ENCODE peak calls at places on chromosomes 2 and 18, in eight cellular contexts. One of them, this sample, is unnamed.

GRCh38 chr2:143742631-143743030 is 613.4 kb downstream of the ARHGAP15 start:
- DNase-seq in endodermal cell: no peak
- DNase-seq in adrenal gland: no peak
- DNase-seq in sigmoid colon: no peak
- DNase-seq in hepatocyte: no peak
- DNase-seq in retinal pigment epithelial cell: no peak
- DNase-seq in Peyer's patch: no peak
- DNase-seq in fibroblast of mammary gland: peak
- DNase-seq in this sample: no peak

GRCh38 chr2:226701052-226701451 is 98.6 kb downstream of the IRS1 start:
- DNase-seq in endodermal cell: no peak
- DNase-seq in adrenal gland: no peak
- DNase-seq in sigmoid colon: no peak
- DNase-seq in hepatocyte: peak
- DNase-seq in retinal pigment epithelial cell: no peak
- DNase-seq in Peyer's patch: no peak
- DNase-seq in fibroblast of mammary gland: peak
- DNase-seq in this sample: peak

GRCh38 chr18:48784654-48785053 is 166.1 kb downstream of the SMAD7 start:
- DNase-seq in endodermal cell: no peak
- DNase-seq in adrenal gland: no peak
- DNase-seq in sigmoid colon: peak
- DNase-seq in hepatocyte: no peak
- DNase-seq in retinal pigment epithelial cell: no peak
- DNase-seq in Peyer's patch: no peak
- DNase-seq in fibroblast of mammary gland: no peak
- DNase-seq in this sample: no peak

GRCh38 chr18:68564961-68565360 is 149.9 kb downstream of the TMX3 start:
- DNase-seq in endodermal cell: no peak
- DNase-seq in adrenal gland: no peak
- DNase-seq in sigmoid colon: no peak
- DNase-seq in hepatocyte: no peak
- DNase-seq in retinal pigment epithelial cell: no peak
- DNase-seq in Peyer's patch: no peak
- DNase-seq in fibroblast of mammary gland: peak
- DNase-seq in this sample: peak

GRCh38 chr2:48592067-48592466 is 25.6 kb upstream of the GTF2A1L start:
- DNase-seq in endodermal cell: no peak
- DNase-seq in adrenal gland: no peak
- DNase-seq in sigmoid colon: no peak
- DNase-seq in hepatocyte: no peak
- DNase-seq in retinal pigment epithelial cell: no peak
- DNase-seq in Peyer's patch: no peak
- DNase-seq in fibroblast of mammary gland: no peak
- DNase-seq in this sample: no peak

GRCh38 chr2:30738141-30738911 is 68.9 kb downstream of the CAPN13 start:
- DNase-seq in endodermal cell: peak
- DNase-seq in adrenal gland: no peak
- DNase-seq in sigmoid colon: peak
- DNase-seq in hepatocyte: no peak
- DNase-seq in retinal pigment epithelial cell: no peak
- DNase-seq in Peyer's patch: peak
- DNase-seq in fibroblast of mammary gland: no peak
- DNase-seq in this sample: no peak

GRCh38 chr18:8825273-8825672 is 119.9 kb downstream of the MTCL1 start:
- DNase-seq in endodermal cell: no peak
- DNase-seq in adrenal gland: no peak
- DNase-seq in sigmoid colon: no peak
- DNase-seq in hepatocyte: no peak
- DNase-seq in retinal pigment epithelial cell: no peak
- DNase-seq in Peyer's patch: no peak
- DNase-seq in fibroblast of mammary gland: no peak
- DNase-seq in this sample: no peak

GRCh38 chr18:52046842-52047241 is 293.2 kb upstream of the DCC start:
- DNase-seq in endodermal cell: no peak
- DNase-seq in adrenal gland: no peak
- DNase-seq in sigmoid colon: no peak
- DNase-seq in hepatocyte: no peak
- DNase-seq in retinal pigment epithelial cell: no peak
- DNase-seq in Peyer's patch: no peak
- DNase-seq in fibroblast of mammary gland: no peak
- DNase-seq in this sample: no peak

GRCh38 chr2:28155627-28156026 is 237.0 kb upstream of the FOSL2 start:
- DNase-seq in endodermal cell: peak
- DNase-seq in adrenal gland: no peak
- DNase-seq in sigmoid colon: no peak
- DNase-seq in hepatocyte: peak
- DNase-seq in retinal pigment epithelial cell: no peak
- DNase-seq in Peyer's patch: peak
- DNase-seq in fibroblast of mammary gland: peak
- DNase-seq in this sample: peak

GRCh38 chr2:149741646-149742045 is 154.1 kb upstream of the MMADHC start:
- DNase-seq in endodermal cell: no peak
- DNase-seq in adrenal gland: no peak
- DNase-seq in sigmoid colon: no peak
- DNase-seq in hepatocyte: no peak
- DNase-seq in retinal pigment epithelial cell: peak
- DNase-seq in Peyer's patch: no peak
- DNase-seq in fibroblast of mammary gland: peak
- DNase-seq in this sample: peak

GRCh38 chr2:209602259-209602658 is 169.4 kb upstream of the UNC80 start:
- DNase-seq in endodermal cell: no peak
- DNase-seq in adrenal gland: no peak
- DNase-seq in sigmoid colon: no peak
- DNase-seq in hepatocyte: no peak
- DNase-seq in retinal pigment epithelial cell: no peak
- DNase-seq in Peyer's patch: no peak
- DNase-seq in fibroblast of mammary gland: no peak
- DNase-seq in this sample: no peak

GRCh38 chr2:18749912-18750526 is 160.7 kb upstream of the NT5C1B start:
- DNase-seq in endodermal cell: peak
- DNase-seq in adrenal gland: peak
- DNase-seq in sigmoid colon: peak
- DNase-seq in hepatocyte: peak
- DNase-seq in retinal pigment epithelial cell: no peak
- DNase-seq in Peyer's patch: peak
- DNase-seq in fibroblast of mammary gland: peak
- DNase-seq in this sample: peak

GRCh38 chr18:57057890-57058289 is 89.0 kb upstream of the BOD1L2 start:
- DNase-seq in endodermal cell: no peak
- DNase-seq in adrenal gland: no peak
- DNase-seq in sigmoid colon: no peak
- DNase-seq in hepatocyte: no peak
- DNase-seq in retinal pigment epithelial cell: no peak
- DNase-seq in Peyer's patch: no peak
- DNase-seq in fibroblast of mammary gland: no peak
- DNase-seq in this sample: no peak

GRCh38 chr2:145729993-145730770 is 1210.3 kb upstream of the ZEB2 start:
- DNase-seq in endodermal cell: no peak
- DNase-seq in adrenal gland: no peak
- DNase-seq in sigmoid colon: no peak
- DNase-seq in hepatocyte: no peak
- DNase-seq in retinal pigment epithelial cell: no peak
- DNase-seq in Peyer's patch: no peak
- DNase-seq in fibroblast of mammary gland: no peak
- DNase-seq in this sample: no peak

GRCh38 chr2:10048501-10049171 is 5.3 kb downstream of the KLF11 start:
- DNase-seq in endodermal cell: peak
- DNase-seq in adrenal gland: no peak
- DNase-seq in sigmoid colon: no peak
- DNase-seq in hepatocyte: peak
- DNase-seq in retinal pigment epithelial cell: no peak
- DNase-seq in Peyer's patch: no peak
- DNase-seq in fibroblast of mammary gland: peak
- DNase-seq in this sample: peak

GRCh38 chr2:113084249-113085000 is 16.7 kb downstream of the IL1F10 start:
- DNase-seq in endodermal cell: no peak
- DNase-seq in adrenal gland: no peak
- DNase-seq in sigmoid colon: no peak
- DNase-seq in hepatocyte: no peak
- DNase-seq in retinal pigment epithelial cell: no peak
- DNase-seq in Peyer's patch: no peak
- DNase-seq in fibroblast of mammary gland: peak
- DNase-seq in this sample: peak

GRCh38 chr18:43661570-43661969 is 384.3 kb upstream of the SYT4 start:
- DNase-seq in endodermal cell: peak
- DNase-seq in adrenal gland: no peak
- DNase-seq in sigmoid colon: no peak
- DNase-seq in hepatocyte: peak
- DNase-seq in retinal pigment epithelial cell: peak
- DNase-seq in Peyer's patch: no peak
- DNase-seq in fibroblast of mammary gland: peak
- DNase-seq in this sample: peak

GRCh38 chr2:237590272-237591020 is at the start of gene RAB17:
- DNase-seq in endodermal cell: peak
- DNase-seq in adrenal gland: no peak
- DNase-seq in sigmoid colon: no peak
- DNase-seq in hepatocyte: peak
- DNase-seq in retinal pigment epithelial cell: no peak
- DNase-seq in Peyer's patch: peak
- DNase-seq in fibroblast of mammary gland: no peak
- DNase-seq in this sample: peak

GRCh38 chr2:64655873-64656272 is 2.2 kb upstream of the SERTAD2 start:
- DNase-seq in endodermal cell: no peak
- DNase-seq in adrenal gland: no peak
- DNase-seq in sigmoid colon: no peak
- DNase-seq in hepatocyte: no peak
- DNase-seq in retinal pigment epithelial cell: no peak
- DNase-seq in Peyer's patch: no peak
- DNase-seq in fibroblast of mammary gland: no peak
- DNase-seq in this sample: no peak

GRCh38 chr2:106534471-106534870 is 47.3 kb downstream of the CD8B2 start:
- DNase-seq in endodermal cell: no peak
- DNase-seq in adrenal gland: no peak
- DNase-seq in sigmoid colon: no peak
- DNase-seq in hepatocyte: no peak
- DNase-seq in retinal pigment epithelial cell: no peak
- DNase-seq in Peyer's patch: no peak
- DNase-seq in fibroblast of mammary gland: no peak
- DNase-seq in this sample: no peak

GRCh38 chr2:119174216-119174992 is 15.9 kb upstream of the C1QL2 start:
- DNase-seq in endodermal cell: peak
- DNase-seq in adrenal gland: peak
- DNase-seq in sigmoid colon: no peak
- DNase-seq in hepatocyte: peak
- DNase-seq in retinal pigment epithelial cell: no peak
- DNase-seq in Peyer's patch: peak
- DNase-seq in fibroblast of mammary gland: peak
- DNase-seq in this sample: peak

GRCh38 chr18:48796491-48797205 is 154.1 kb downstream of the SMAD7 start:
- DNase-seq in endodermal cell: peak
- DNase-seq in adrenal gland: no peak
- DNase-seq in sigmoid colon: peak
- DNase-seq in hepatocyte: no peak
- DNase-seq in retinal pigment epithelial cell: no peak
- DNase-seq in Peyer's patch: peak
- DNase-seq in fibroblast of mammary gland: no peak
- DNase-seq in this sample: no peak

GRCh38 chr2:85741211-85741610 is 12.6 kb upstream of the ATOH8 start:
- DNase-seq in endodermal cell: no peak
- DNase-seq in adrenal gland: no peak
- DNase-seq in sigmoid colon: no peak
- DNase-seq in hepatocyte: no peak
- DNase-seq in retinal pigment epithelial cell: no peak
- DNase-seq in Peyer's patch: no peak
- DNase-seq in fibroblast of mammary gland: no peak
- DNase-seq in this sample: no peak

GRCh38 chr18:61602836-61603235 is 269.6 kb downstream of the CDH20 start:
- DNase-seq in endodermal cell: no peak
- DNase-seq in adrenal gland: no peak
- DNase-seq in sigmoid colon: no peak
- DNase-seq in hepatocyte: no peak
- DNase-seq in retinal pigment epithelial cell: no peak
- DNase-seq in Peyer's patch: no peak
- DNase-seq in fibroblast of mammary gland: peak
- DNase-seq in this sample: no peak

GRCh38 chr18:46542545-46542944 is 114.5 kb downstream of the LOXHD1 start:
- DNase-seq in endodermal cell: peak
- DNase-seq in adrenal gland: no peak
- DNase-seq in sigmoid colon: no peak
- DNase-seq in hepatocyte: peak
- DNase-seq in retinal pigment epithelial cell: no peak
- DNase-seq in Peyer's patch: no peak
- DNase-seq in fibroblast of mammary gland: peak
- DNase-seq in this sample: peak

GRCh38 chr18:61551586-61551985 is 218.4 kb downstream of the CDH20 start:
- DNase-seq in endodermal cell: peak
- DNase-seq in adrenal gland: peak
- DNase-seq in sigmoid colon: no peak
- DNase-seq in hepatocyte: peak
- DNase-seq in retinal pigment epithelial cell: peak
- DNase-seq in Peyer's patch: peak
- DNase-seq in fibroblast of mammary gland: peak
- DNase-seq in this sample: peak

GRCh38 chr2:43846140-43846793 is 7.5 kb downstream of the ABCG8 start:
- DNase-seq in endodermal cell: peak
- DNase-seq in adrenal gland: no peak
- DNase-seq in sigmoid colon: no peak
- DNase-seq in hepatocyte: no peak
- DNase-seq in retinal pigment epithelial cell: no peak
- DNase-seq in Peyer's patch: no peak
- DNase-seq in fibroblast of mammary gland: no peak
- DNase-seq in this sample: no peak

GRCh38 chr2:37886745-37887144 is 38.3 kb upstream of the RMDN2 start:
- DNase-seq in endodermal cell: no peak
- DNase-seq in adrenal gland: no peak
- DNase-seq in sigmoid colon: no peak
- DNase-seq in hepatocyte: no peak
- DNase-seq in retinal pigment epithelial cell: no peak
- DNase-seq in Peyer's patch: no peak
- DNase-seq in fibroblast of mammary gland: peak
- DNase-seq in this sample: peak
- H3K4me3 ChIP-seq in endodermal cell: no peak
- H3K4me3 ChIP-seq in adrenal gland: no peak
- H3K4me3 ChIP-seq in sigmoid colon: no peak
- H3K4me3 ChIP-seq in hepatocyte: no peak
- H3K4me3 ChIP-seq in retinal pigment epithelial cell: no peak
- H3K4me3 ChIP-seq in Peyer's patch: no peak
- H3K4me3 ChIP-seq in fibroblast of mammary gland: no peak
- H3K4me3 ChIP-seq in this sample: no peak

GRCh38 chr2:169448865-169449264 is 30.4 kb upstream of the BBS5 start:
- DNase-seq in endodermal cell: no peak
- DNase-seq in adrenal gland: no peak
- DNase-seq in sigmoid colon: no peak
- DNase-seq in hepatocyte: no peak
- DNase-seq in retinal pigment epithelial cell: no peak
- DNase-seq in Peyer's patch: no peak
- DNase-seq in fibroblast of mammary gland: no peak
- DNase-seq in this sample: no peak
- TF ChIP-seq CTCF in endodermal cell: no peak
- TF ChIP-seq CTCF in adrenal gland: no peak
- TF ChIP-seq CTCF in sigmoid colon: no peak
- TF ChIP-seq CTCF in hepatocyte: no peak
- TF ChIP-seq CTCF in retinal pigment epithelial cell: no peak
- TF ChIP-seq CTCF in Peyer's patch: no peak
- TF ChIP-seq CTCF in fibroblast of mammary gland: no peak
- TF ChIP-seq CTCF in this sample: no peak

GRCh38 chr18:55795101-55795669 is 207.2 kb upstream of the TCF4 start:
- DNase-seq in endodermal cell: no peak
- DNase-seq in adrenal gland: no peak
- DNase-seq in sigmoid colon: no peak
- DNase-seq in hepatocyte: no peak
- DNase-seq in retinal pigment epithelial cell: no peak
- DNase-seq in Peyer's patch: no peak
- DNase-seq in fibroblast of mammary gland: no peak
- DNase-seq in this sample: peak
- H3K4me3 ChIP-seq in endodermal cell: no peak
- H3K4me3 ChIP-seq in adrenal gland: no peak
- H3K4me3 ChIP-seq in sigmoid colon: no peak
- H3K4me3 ChIP-seq in hepatocyte: no peak
- H3K4me3 ChIP-seq in retinal pigment epithelial cell: no peak
- H3K4me3 ChIP-seq in Peyer's patch: no peak
- H3K4me3 ChIP-seq in fibroblast of mammary gland: no peak
- H3K4me3 ChIP-seq in this sample: peak

GRCh38 chr2:68837164-68837860 is 33.9 kb downstream of the BMP10 start:
- DNase-seq in endodermal cell: peak
- DNase-seq in adrenal gland: peak
- DNase-seq in sigmoid colon: no peak
- DNase-seq in hepatocyte: peak
- DNase-seq in retinal pigment epithelial cell: no peak
- DNase-seq in Peyer's patch: peak
- DNase-seq in fibroblast of mammary gland: peak
- DNase-seq in this sample: peak
- TF ChIP-seq CTCF in endodermal cell: peak
- TF ChIP-seq CTCF in adrenal gland: peak
- TF ChIP-seq CTCF in sigmoid colon: peak
- TF ChIP-seq CTCF in hepatocyte: peak
- TF ChIP-seq CTCF in retinal pigment epithelial cell: peak
- TF ChIP-seq CTCF in Peyer's patch: peak
- TF ChIP-seq CTCF in fibroblast of mammary gland: peak
- TF ChIP-seq CTCF in this sample: peak